ENCODE peak calls at places on chromosomes 1 and 21, in six cellular contexts. I is IMR-90, W is mesendoderm, A is mesenchymal stem cell, C is H1, L is H9. T is an unnamed sample.

GRCh38 chr1:55519937-55520683 is 304.9 kb upstream of the USP24 start:
- DNase-seq in A (peak), L (no peak), C (no peak), I (peak), W (no peak), T (no peak)

GRCh38 chr1:205440476-205441317 is 15.1 kb downstream of the BLACAT1 start:
- DNase-seq in I (peak), C (no peak), A (peak), L (peak), W (peak), T (no peak)

GRCh38 chr1:18109756-18110597 is 2.4 kb downstream of the IGSF21 start:
- DNase-seq in L (peak), A (no peak), C (peak), I (no peak), W (peak), T (no peak)

GRCh38 chr1:110673197-110673701 is 1.5 kb downstream of the KCNA3 start:
- DNase-seq in A (no peak), I (no peak), W (no peak), L (no peak), C (no peak), T (no peak)

GRCh38 chr21:37551406-37552355 is 185.1 kb downstream of the DYRK1A start:
- DNase-seq in W (no peak), L (no peak), I (no peak), A (peak), C (no peak), T (no peak)

GRCh38 chr1:243798726-243799125 is 51.3 kb downstream of the AKT3 start:
- DNase-seq in W (no peak), I (peak), C (no peak), L (no peak), A (peak), T (no peak)

GRCh38 chr1:189429610-189430009 is 1048.1 kb downstream of the BRINP3 start:
- DNase-seq in I (peak), A (peak), W (peak), L (peak), C (no peak), T (peak)

GRCh38 chr1:6502000-6502891 is 10.8 kb upstream of the PLEKHG5 start:
- DNase-seq in W (no peak), I (no peak), A (no peak), C (no peak), L (no peak), T (no peak)

GRCh38 chr1:2386636-2387611 is 4.4 kb downstream of the MORN1 start:
- DNase-seq in A (no peak), W (no peak), I (no peak), L (no peak), C (no peak), T (no peak)

GRCh38 chr1:38308780-38309179 is 262.2 kb upstream of the POU3F1 start:
- DNase-seq in I (no peak), A (no peak), C (no peak), W (peak), L (no peak), T (no peak)

GRCh38 chr1:227944066-227944930 is 3.4 kb downstream of the WNT9A start:
- DNase-seq in L (no peak), C (no peak), W (no peak), I (no peak), A (no peak), T (no peak)

GRCh38 chr21:39593522-39593921 is 19.2 kb upstream of the B3GALT5 start:
- DNase-seq in I (no peak), L (no peak), W (no peak), A (no peak), C (no peak), T (no peak)

GRCh38 chr1:182700351-182700709 is 15.9 kb upstream of the RGS8 start:
- DNase-seq in W (peak), L (no peak), C (no peak), A (no peak), I (no peak), T (no peak)

GRCh38 chr1:201648066-201648910 is 109.4 kb downstream of the NAV1 start:
- DNase-seq in L (peak), C (no peak), W (peak), I (peak), A (peak), T (peak)

DNA sequence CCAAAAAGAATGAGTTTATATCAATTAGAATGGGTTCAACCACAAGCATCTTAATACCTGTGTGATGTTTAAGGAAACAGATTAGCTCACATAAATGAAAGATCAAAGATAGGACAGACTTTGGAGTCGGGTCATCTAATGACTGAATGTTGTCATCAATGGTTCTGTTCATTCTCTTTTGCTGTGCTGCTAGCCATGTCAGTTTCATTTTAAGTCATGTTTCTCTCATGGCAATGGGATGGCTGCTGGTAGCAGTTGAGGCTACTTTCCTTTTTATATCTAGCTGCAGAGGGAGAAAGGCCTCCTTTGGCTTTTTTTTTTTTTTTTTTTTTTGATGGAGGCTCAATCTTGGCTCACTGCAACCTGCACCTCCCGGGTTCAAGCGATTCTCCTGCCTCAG is 86.9 kb upstream of the SPAG17 start:
- DNase-seq in C (no peak), W (no peak), I (no peak), L (no peak), A (no peak), T (no peak)
- H2BK15ac ChIP-seq in C (no peak), W (no peak), I (no peak), L (no peak), A (no peak), T (no peak)

GRCh38 chr1:234848972-234849641 is 239.1 kb upstream of the IRF2BP2 start:
- DNase-seq in C (no peak), L (no peak), I (peak), W (no peak), A (peak), T (no peak)

GRCh38 chr1:234849824-234850223 is 239.8 kb upstream of the IRF2BP2 start:
- DNase-seq in C (no peak), I (no peak), A (no peak), L (no peak), W (no peak), T (no peak)

GRCh38 chr1:234853906-234854647 is 244.1 kb upstream of the IRF2BP2 start:
- DNase-seq in L (no peak), A (no peak), I (peak), W (no peak), C (no peak), T (no peak)

GRCh38 chr1:234852659-234853058 is 242.7 kb upstream of the IRF2BP2 start:
- DNase-seq in W (peak), C (no peak), A (no peak), L (no peak), I (no peak), T (no peak)

DNA sequence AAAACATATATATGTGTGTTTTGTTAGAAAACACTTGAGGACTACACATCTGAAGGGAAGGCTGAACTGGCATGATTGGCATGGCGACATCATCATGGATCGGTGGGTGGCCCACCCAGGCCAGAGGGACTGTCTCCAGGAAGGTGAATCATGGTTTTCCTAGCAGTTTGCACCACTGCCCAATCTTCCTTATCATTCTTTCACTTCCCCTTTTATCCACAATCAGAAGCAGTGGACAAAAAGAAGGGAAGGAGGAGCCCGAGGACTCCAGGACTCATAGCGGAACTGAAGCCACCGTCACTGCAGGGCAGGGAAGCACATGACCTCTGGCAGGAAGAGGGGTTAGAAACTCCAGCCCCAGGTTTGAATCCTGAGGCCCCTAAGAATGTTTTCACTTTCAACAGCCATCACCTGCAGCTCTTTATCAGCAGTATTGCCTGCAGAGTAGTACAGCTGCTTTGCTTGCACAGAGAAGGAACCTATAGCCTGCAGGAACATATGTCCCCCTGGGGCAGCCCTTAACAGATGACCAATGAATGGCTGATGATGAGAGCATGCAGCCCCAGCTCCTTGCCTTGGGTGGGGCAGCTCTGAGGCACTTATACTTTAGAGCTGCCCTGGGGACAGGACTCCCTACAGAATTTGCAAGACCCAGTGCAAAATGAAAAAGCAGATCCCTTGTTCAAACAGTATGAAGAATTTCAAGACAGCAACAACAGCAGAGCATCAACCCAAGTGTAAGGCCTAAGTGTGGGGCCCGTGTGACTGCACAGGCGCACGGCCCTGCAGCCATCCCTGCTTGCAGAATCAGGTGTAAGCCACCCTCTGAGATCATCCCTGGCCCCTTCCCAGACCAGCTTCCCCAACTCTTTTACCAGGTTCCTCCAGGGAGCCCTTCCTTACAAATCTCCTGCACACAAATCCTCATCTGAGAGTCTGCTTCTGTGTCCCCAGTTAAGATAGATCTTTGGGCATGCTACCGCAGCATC is 241.8 kb upstream of the IRF2BP2 start:
- DNase-seq in I (peak), L (no peak), W (peak), A (peak), C (no peak), T (no peak)
- H2BK15ac ChIP-seq in I (no peak), L (no peak), W (no peak), A (no peak), C (no peak), T (peak)

DNA sequence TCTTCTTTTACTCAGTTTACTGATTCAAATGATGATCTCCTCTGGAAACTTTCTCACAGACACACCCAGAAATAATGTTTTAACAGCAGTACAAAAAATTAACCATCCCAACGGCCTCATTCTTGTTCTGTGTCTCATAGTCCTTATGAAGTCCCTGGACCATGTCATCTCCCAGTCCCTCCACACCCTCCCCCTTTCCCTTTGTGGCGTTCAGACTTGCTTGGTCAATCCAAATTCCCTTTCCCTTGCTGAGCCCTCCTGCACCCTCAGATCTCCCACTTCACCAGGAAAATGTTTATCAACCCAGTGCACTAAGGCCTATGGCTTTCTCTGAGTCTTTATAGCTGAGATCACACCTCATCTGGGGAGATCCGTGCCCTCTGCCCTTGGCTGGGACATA is 85.9 kb downstream of the CENPF start:
- DNase-seq in W (no peak), A (no peak), L (no peak), C (no peak), I (no peak), T (no peak)
- H2BK15ac ChIP-seq in W (no peak), A (no peak), L (no peak), C (no peak), I (no peak), T (no peak)

GRCh38 chr1:27092888-27093287 is 62.0 kb downstream of the SLC9A1 start:
- DNase-seq in C (no peak), W (no peak), I (no peak), A (no peak), L (no peak), T (no peak)
- H2BK15ac ChIP-seq in C (no peak), W (no peak), I (no peak), A (no peak), L (no peak), T (no peak)

T was measured in neuronal stem cell.